ENCODE peak calls at places on chromosomes 2 and 18, in seven cellular contexts. One of them, this sample, is unnamed.

GRCh38 chr2:6832995-6833604 is 32.6 kb downstream of the CMPK2 start:
- DNase-seq in lower leg skin: no peak
- DNase-seq in HFF-Myc: no peak
- DNase-seq in IMR-90: no peak
- DNase-seq in spleen: no peak
- DNase-seq in astrocyte of the cerebellum: no peak
- DNase-seq in psoas muscle: no peak
- DNase-seq in this sample: no peak

GRCh38 chr2:54041135-54041534 is 70.3 kb upstream of the PSME4 start:
- DNase-seq in lower leg skin: no peak
- DNase-seq in HFF-Myc: no peak
- DNase-seq in IMR-90: no peak
- DNase-seq in spleen: peak
- DNase-seq in astrocyte of the cerebellum: no peak
- DNase-seq in psoas muscle: no peak
- DNase-seq in this sample: no peak

GRCh38 chr2:67463810-67464209 is 66.7 kb downstream of the ETAA1 start:
- DNase-seq in lower leg skin: no peak
- DNase-seq in HFF-Myc: no peak
- DNase-seq in IMR-90: peak
- DNase-seq in spleen: no peak
- DNase-seq in astrocyte of the cerebellum: peak
- DNase-seq in psoas muscle: no peak
- DNase-seq in this sample: no peak

GRCh38 chr2:226660524-226660923 is 139.1 kb downstream of the IRS1 start:
- DNase-seq in lower leg skin: peak
- DNase-seq in HFF-Myc: no peak
- DNase-seq in IMR-90: peak
- DNase-seq in spleen: no peak
- DNase-seq in astrocyte of the cerebellum: peak
- DNase-seq in psoas muscle: no peak
- DNase-seq in this sample: no peak

GRCh38 chr2:15953891-15954680 is 13.7 kb downstream of the MYCN start:
- DNase-seq in lower leg skin: peak
- DNase-seq in HFF-Myc: no peak
- DNase-seq in IMR-90: no peak
- DNase-seq in spleen: no peak
- DNase-seq in astrocyte of the cerebellum: no peak
- DNase-seq in psoas muscle: no peak
- DNase-seq in this sample: no peak

GRCh38 chr18:26415041-26415440 is 133.3 kb downstream of the KCTD1 start:
- DNase-seq in lower leg skin: no peak
- DNase-seq in HFF-Myc: no peak
- DNase-seq in IMR-90: no peak
- DNase-seq in spleen: no peak
- DNase-seq in astrocyte of the cerebellum: no peak
- DNase-seq in psoas muscle: no peak
- DNase-seq in this sample: no peak

GRCh38 chr2:24304098-24304497 is 56.2 kb downstream of the ITSN2 start:
- DNase-seq in lower leg skin: peak
- DNase-seq in HFF-Myc: peak
- DNase-seq in IMR-90: peak
- DNase-seq in spleen: no peak
- DNase-seq in astrocyte of the cerebellum: peak
- DNase-seq in psoas muscle: peak
- DNase-seq in this sample: peak

GRCh38 chr18:55869965-55870585 is 282.1 kb upstream of the TCF4 start:
- DNase-seq in lower leg skin: peak
- DNase-seq in HFF-Myc: no peak
- DNase-seq in IMR-90: peak
- DNase-seq in spleen: no peak
- DNase-seq in astrocyte of the cerebellum: no peak
- DNase-seq in psoas muscle: peak
- DNase-seq in this sample: no peak

GRCh38 chr2:222115296-222115695 is 183.5 kb downstream of the PAX3 start:
- DNase-seq in lower leg skin: no peak
- DNase-seq in HFF-Myc: no peak
- DNase-seq in IMR-90: no peak
- DNase-seq in spleen: no peak
- DNase-seq in astrocyte of the cerebellum: no peak
- DNase-seq in psoas muscle: no peak
- DNase-seq in this sample: no peak

GRCh38 chr2:9138507-9139085 is 68.0 kb upstream of the ASAP2 start:
- DNase-seq in lower leg skin: no peak
- DNase-seq in HFF-Myc: no peak
- DNase-seq in IMR-90: no peak
- DNase-seq in spleen: peak
- DNase-seq in astrocyte of the cerebellum: no peak
- DNase-seq in psoas muscle: no peak
- DNase-seq in this sample: no peak
- TF ChIP-seq CTCF in lower leg skin: no peak
- TF ChIP-seq CTCF in HFF-Myc: peak
- TF ChIP-seq CTCF in IMR-90: peak
- TF ChIP-seq CTCF in spleen: no peak
- TF ChIP-seq CTCF in astrocyte of the cerebellum: peak
- TF ChIP-seq CTCF in psoas muscle: no peak
- TF ChIP-seq CTCF in this sample: peak

DNA sequence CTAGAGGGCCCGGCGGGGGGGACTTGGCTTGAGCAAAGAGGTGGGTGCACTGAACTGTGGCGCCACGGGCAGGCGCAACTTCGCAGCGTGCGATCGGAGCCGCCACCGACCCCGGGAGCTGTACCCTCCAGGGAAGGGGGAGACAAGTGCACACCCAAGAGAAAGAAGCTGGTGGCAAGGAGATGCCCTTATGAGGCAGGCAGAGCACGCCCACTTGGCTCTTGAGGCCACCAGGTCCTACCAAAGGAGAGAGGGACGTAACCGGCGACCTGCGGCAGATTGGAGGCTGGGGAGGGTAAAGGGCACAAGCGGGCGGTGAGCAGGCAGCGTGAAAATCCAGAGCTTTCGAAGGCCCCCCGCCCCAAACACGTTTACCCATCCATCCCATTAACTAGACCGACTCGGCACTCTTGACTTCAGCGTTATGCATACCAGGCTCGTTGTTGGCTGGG is 967 bp downstream of the DLX2 start:
- DNase-seq in lower leg skin: peak
- DNase-seq in HFF-Myc: no peak
- DNase-seq in IMR-90: no peak
- DNase-seq in spleen: peak
- DNase-seq in astrocyte of the cerebellum: no peak
- DNase-seq in psoas muscle: no peak
- DNase-seq in this sample: no peak
- TF ChIP-seq CTCF in lower leg skin: no peak
- TF ChIP-seq CTCF in HFF-Myc: no peak
- TF ChIP-seq CTCF in IMR-90: no peak
- TF ChIP-seq CTCF in spleen: no peak
- TF ChIP-seq CTCF in astrocyte of the cerebellum: no peak
- TF ChIP-seq CTCF in psoas muscle: no peak
- TF ChIP-seq CTCF in this sample: no peak

DNA sequence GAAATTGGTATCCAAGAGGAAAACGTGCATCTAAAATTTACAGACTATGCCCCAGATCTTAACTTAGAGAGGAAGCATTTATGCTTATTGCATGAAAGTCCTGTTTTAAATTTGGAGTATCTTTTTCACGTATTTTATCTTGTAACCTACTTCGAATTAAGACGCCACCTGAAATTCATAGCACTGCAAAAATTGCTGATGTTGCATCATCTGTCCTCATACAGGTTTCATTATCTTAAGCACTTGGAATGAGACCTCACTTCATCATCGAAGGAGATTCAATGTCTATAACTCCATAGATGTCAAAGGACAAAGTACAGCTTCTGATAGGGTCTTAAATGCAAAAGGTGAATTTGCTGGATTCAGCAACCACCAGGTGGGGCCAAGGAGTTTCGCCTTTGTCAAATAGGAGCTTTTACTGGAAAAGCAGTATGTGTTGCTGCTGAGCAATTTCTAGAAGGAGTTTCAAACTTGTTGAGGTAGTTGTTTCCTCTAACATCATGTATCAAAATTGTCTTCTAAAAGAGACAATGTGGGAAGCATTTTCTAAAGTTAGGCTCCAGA is 106.4 kb upstream of the CCDC85A start:
- DNase-seq in lower leg skin: no peak
- DNase-seq in HFF-Myc: no peak
- DNase-seq in IMR-90: peak
- DNase-seq in spleen: no peak
- DNase-seq in astrocyte of the cerebellum: no peak
- DNase-seq in psoas muscle: no peak
- DNase-seq in this sample: no peak
- TF ChIP-seq CTCF in lower leg skin: no peak
- TF ChIP-seq CTCF in HFF-Myc: peak
- TF ChIP-seq CTCF in IMR-90: peak
- TF ChIP-seq CTCF in spleen: no peak
- TF ChIP-seq CTCF in astrocyte of the cerebellum: peak
- TF ChIP-seq CTCF in psoas muscle: peak
- TF ChIP-seq CTCF in this sample: peak

DNA sequence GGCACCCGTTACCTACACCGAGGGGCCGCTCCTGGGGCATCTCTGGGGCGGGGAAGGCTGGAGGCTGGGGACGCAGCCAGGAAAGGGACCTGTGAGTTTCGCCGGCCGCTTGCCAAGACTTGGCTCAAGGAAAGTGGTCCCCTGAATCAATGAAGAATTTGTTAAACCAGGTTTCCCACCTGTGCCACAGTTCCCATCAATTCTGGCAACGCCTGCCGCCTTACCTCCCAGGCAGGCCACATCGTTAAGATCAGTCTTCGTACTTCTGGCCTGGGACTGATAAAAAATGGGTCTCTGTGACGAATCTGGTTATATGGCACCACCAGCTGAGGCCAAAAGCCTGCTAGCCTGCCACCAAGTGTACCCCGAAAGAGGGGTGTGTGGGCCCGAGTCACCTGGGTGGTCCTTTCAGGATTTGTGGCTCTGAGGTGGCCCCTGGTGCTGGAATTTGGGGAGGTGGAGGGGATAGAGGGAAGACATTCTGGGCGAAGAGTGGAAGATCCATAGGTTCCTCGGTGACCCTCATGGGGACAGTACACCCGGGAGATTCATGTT is 789 bp upstream of the TGFA start:
- DNase-seq in lower leg skin: no peak
- DNase-seq in HFF-Myc: no peak
- DNase-seq in IMR-90: no peak
- DNase-seq in spleen: no peak
- DNase-seq in astrocyte of the cerebellum: no peak
- DNase-seq in psoas muscle: no peak
- DNase-seq in this sample: no peak
- TF ChIP-seq CTCF in lower leg skin: no peak
- TF ChIP-seq CTCF in HFF-Myc: no peak
- TF ChIP-seq CTCF in IMR-90: no peak
- TF ChIP-seq CTCF in spleen: peak
- TF ChIP-seq CTCF in astrocyte of the cerebellum: no peak
- TF ChIP-seq CTCF in psoas muscle: no peak
- TF ChIP-seq CTCF in this sample: no peak